ENCODE peak calls at places on chromosomes 1 and 21, in seven cellular contexts. C is IMR-90, X is neuronal stem cell, E is trophoblast cell, Q is mesenchymal stem cell, A is mesendoderm, Y is H1. I is an unnamed sample.

GRCh38 chr21:14842641-14843040 is 222.2 kb downstream of the NRIP1 start:
- DNase-seq in Q (no peak), A (no peak), C (no peak), X (no peak), E (peak; percentile 59), Y (no peak), I (no peak)

GRCh38 chr1:216793303-216793702 is 70.1 kb upstream of the ESRRG start:
- DNase-seq in X (no peak), E (no peak), Y (no peak), C (no peak), Q (no peak), A (peak; percentile 73), I (peak; percentile 42)

GRCh38 chr1:202023033-202023433 is 12.6 kb downstream of the ELF3 start:
- DNase-seq in X (no peak), Y (no peak), E (peak; percentile 97), Q (no peak), A (no peak), C (no peak), I (no peak)

GRCh38 chr1:2831596-2832212 is 30.2 kb upstream of the TTC34 start:
- DNase-seq in Q (no peak), Y (no peak), X (no peak), E (no peak), A (no peak), C (no peak), I (no peak)

GRCh38 chr1:21326861-21327344 is 36.6 kb upstream of the ECE1 start:
- DNase-seq in Y (no peak), Q (peak; percentile 38), C (no peak), E (no peak), X (no peak), A (no peak), I (no peak)

GRCh38 chr1:95916616-95917015 is 682.6 kb downstream of the RWDD3 start:
- DNase-seq in E (peak; percentile 7), Q (peak; percentile 42), C (peak; percentile 14), A (peak; percentile 64), Y (no peak), X (no peak), I (no peak)

GRCh38 chr1:217369271-217369981 is 261.5 kb downstream of the GPATCH2 start:
- DNase-seq in E (no peak), C (no peak), Y (no peak), Q (no peak), X (no peak), A (peak; percentile 81), I (peak; percentile 45)

GRCh38 chr1:221829327-221830011 is 87.6 kb upstream of the DUSP10 start:
- DNase-seq in C (peak; percentile 97), E (peak; percentile 36), A (no peak), X (no peak), Y (no peak), Q (peak; percentile 96), I (no peak)

GRCh38 chr21:15761508-15762100 is 31.8 kb downstream of the USP25 start:
- DNase-seq in Y (no peak), C (no peak), Q (no peak), E (no peak), X (no peak), A (no peak), I (no peak)

GRCh38 chr1:11156441-11156840 is 32.7 kb upstream of the ANGPTL7 start:
- DNase-seq in C (no peak), E (no peak), X (no peak), Q (no peak), Y (no peak), A (no peak), I (no peak)

GRCh38 chr1:87337606-87338005 is 8.9 kb downstream of the LMO4 start:
- DNase-seq in E (no peak), Q (no peak), Y (no peak), X (no peak), A (no peak), C (no peak), I (no peak)

GRCh38 chr1:23964790-23965740 is 5.4 kb downstream of the PNRC2 start:
- DNase-seq in E (peak; percentile 41), Y (no peak), Q (peak; percentile 80), C (peak; percentile 61), A (no peak), X (no peak), I (no peak)

GRCh38 chr21:45128613-45129226 is 54.3 kb downstream of the ADARB1 start:
- DNase-seq in X (no peak), C (peak; percentile 76), Y (peak; percentile 64), Q (peak; percentile 67), E (peak; percentile 36), A (peak; percentile 70), I (peak; percentile 63)

GRCh38 chr1:199685369-199685768 is 342.1 kb upstream of the NR5A2 start:
- DNase-seq in X (no peak), E (peak; percentile 92), C (peak; percentile 75), A (peak; percentile 14), Q (peak; percentile 73), Y (no peak), I (no peak)

GRCh38 chr1:241825581-241825980 is 22.4 kb upstream of the EXO1 start:
- DNase-seq in Q (peak; percentile 41), E (no peak), C (peak; percentile 52), A (no peak), Y (no peak), X (no peak), I (no peak)

GRCh38 chr1:161706483-161707347 is at the start of gene FCRLA:
- DNase-seq in X (no peak), A (no peak), C (peak; percentile 97), Q (peak; percentile 97), Y (no peak), E (peak; percentile 9), I (no peak)

GRCh38 chr21:42056996-42057689 is 14.0 kb upstream of the UMODL1 start:
- DNase-seq in A (no peak), C (peak; percentile 93), X (no peak), Q (peak; percentile 98), E (peak; percentile 35), Y (no peak), I (no peak)

GRCh38 chr1:211697356-211697755 is 21.9 kb upstream of the NEK2 start:
- DNase-seq in C (no peak), Y (no peak), E (no peak), X (no peak), A (no peak), Q (no peak), I (no peak)

GRCh38 chr1:8078176-8078671 is 52.1 kb upstream of the ERRFI1 start:
- DNase-seq in A (peak; percentile 78), Q (peak; percentile 83), C (peak; percentile 77), Y (no peak), X (no peak), E (peak; percentile 86), I (no peak)

GRCh38 chr1:39657923-39658485 is 13.9 kb downstream of the NT5C1A start:
- DNase-seq in Y (peak; percentile 82), A (peak; percentile 88), Q (peak; percentile 73), E (peak; percentile 80), C (peak; percentile 57), X (peak; percentile 75), I (peak; percentile 85)

GRCh38 chr1:83606416-83606955 is 392.4 kb downstream of the TTLL7 start:
- DNase-seq in Q (no peak), X (no peak), Y (no peak), C (no peak), E (peak; percentile 80), A (no peak), I (no peak)

GRCh38 chr1:30328401-30329262 is 394.8 kb downstream of the MATN1 start:
- DNase-seq in Q (no peak), C (no peak), E (no peak), X (no peak), A (no peak), Y (no peak), I (no peak)

DNA sequence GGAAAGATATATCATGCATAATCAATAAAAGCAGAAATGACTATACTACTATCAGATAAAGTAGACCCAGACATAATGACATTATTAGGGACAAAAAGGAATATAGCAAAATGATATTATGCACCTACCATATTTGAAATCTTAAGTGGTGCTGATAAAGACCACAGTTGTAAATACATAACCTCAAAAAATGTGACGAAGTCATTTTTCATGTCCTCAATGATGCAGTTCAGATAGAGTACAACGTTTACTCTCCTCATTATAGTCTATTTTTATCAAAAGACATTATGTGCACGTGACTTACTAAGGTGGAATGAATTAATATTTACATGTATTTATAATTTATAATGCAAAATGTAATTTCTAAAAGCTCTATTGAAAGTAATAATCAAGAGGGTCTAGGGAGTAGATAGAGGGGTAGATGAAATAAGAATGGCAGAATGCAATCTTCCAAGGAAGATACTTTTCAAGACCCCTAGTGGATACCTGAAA is 61.7 kb upstream of the TNFSF4 start:
- DNase-seq in Y (no peak), C (no peak), X (no peak), Q (no peak), A (no peak), E (no peak), I (no peak)
- H3K9ac ChIP-seq in Y (no peak overlapping the region), C (no peak overlapping the region), X (no peak overlapping the region), Q (no peak overlapping the region), A (no peak overlapping the region), E (no peak overlapping the region), I (no peak overlapping the region)

DNA sequence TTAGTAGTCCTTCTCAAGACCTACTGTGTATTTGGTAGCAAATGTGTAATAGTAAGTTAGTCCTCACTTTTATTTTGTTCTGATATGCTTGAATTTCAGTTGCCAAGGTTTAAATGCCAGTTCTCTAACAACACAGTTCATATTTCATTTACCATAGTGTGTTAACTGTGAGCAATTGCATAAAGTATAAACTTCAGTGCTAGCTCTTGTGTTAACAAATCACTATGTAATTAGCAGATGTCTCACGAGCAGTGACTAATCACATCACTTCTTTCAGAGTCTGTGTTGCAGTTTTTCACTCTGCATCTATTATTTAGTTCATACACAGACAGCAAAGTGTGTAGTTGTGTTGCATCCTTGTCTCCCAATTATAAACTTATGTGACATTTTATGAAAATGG is 47.8 kb downstream of the ZMYM4 start:
- DNase-seq in X (no peak), E (no peak), Q (peak; percentile 15), A (no peak), Y (no peak), C (peak; percentile 4), I (no peak)
- H2BK5ac ChIP-seq in X (no peak overlapping the region), E (no peak overlapping the region), Q (no peak overlapping the region), A (no peak overlapping the region), Y (no peak overlapping the region), C (no peak overlapping the region), I (no peak overlapping the region)

DNA sequence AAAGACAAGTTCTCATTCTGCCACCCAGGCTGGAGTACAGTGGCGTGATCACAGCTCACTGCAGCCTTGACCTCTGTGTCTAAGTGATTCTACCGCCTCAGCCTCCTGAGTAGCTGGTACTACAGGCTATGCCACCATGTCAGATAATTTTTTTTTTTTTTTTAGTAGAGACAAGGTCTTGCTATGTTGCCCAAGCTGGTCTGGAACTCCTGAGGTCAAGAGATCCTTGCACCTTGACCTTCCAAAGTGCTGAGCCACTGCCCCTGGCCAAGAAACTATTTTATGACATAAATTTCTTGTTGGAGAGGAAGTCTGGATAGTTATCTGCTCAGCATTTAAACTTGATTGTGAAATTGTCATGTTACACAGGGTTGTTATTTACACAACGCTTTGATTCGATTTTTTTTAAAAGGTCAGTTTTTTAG is 2.1 kb downstream of the SCCPDH start:
- DNase-seq in E (peak; percentile 57), X (no peak), Y (no peak), Q (no peak), A (no peak), C (no peak), I (no peak)
- H3K23ac ChIP-seq in E (no peak overlapping the region), X (no peak overlapping the region), Y (no peak overlapping the region), Q (no peak overlapping the region), A (no peak overlapping the region), C (no peak overlapping the region), I (no peak overlapping the region)

GRCh38 chr1:5403935-5404334 is 588.3 kb downstream of the NPHP4 start:
- DNase-seq in A (no peak), C (no peak), Q (no peak), Y (no peak), E (no peak), X (no peak), I (no peak)
- H3K9ac ChIP-seq in A (no peak overlapping the region), C (no peak overlapping the region), Q (no peak overlapping the region), Y (no peak overlapping the region), E (no peak overlapping the region), X (peak overlapping the region; percentile 24), I (no peak overlapping the region)

I was measured in H9.